ENCODE peak calls at places on chromosome 13, in nine cellular contexts. I is thoracic aorta, D is ovary, M is body of pancreas, N is AG04450, R is upper lobe of left lung, W is GM23338, J is cardiac muscle cell, T is stomach. P is an unnamed sample. For H3K27me3, the result is how much of the 10 kb centered on the place peaks cover.

GRCh38 chr13:33931397-33931987 is 113.5 kb downstream of the RFC3 start:
- DNase-seq in D (no peak), R (no peak), I (no peak), N (no peak), W (peak), T (no peak), M (peak), J (peak), P (no peak)

GRCh38 chr13:77872995-77873394 is 45.6 kb downstream of the EDNRB start:
- DNase-seq in W (no peak), D (no peak), T (no peak), I (no peak), N (no peak), R (no peak), J (no peak), M (no peak), P (no peak)

GRCh38 chr13:24675806-24676570 is 4.2 kb upstream of the ATP12A start:
- DNase-seq in R (no peak), M (no peak), D (no peak), I (no peak), J (no peak), N (no peak), W (no peak), T (no peak), P (no peak)

GRCh38 chr13:76837811-76838210 is 48.4 kb downstream of the KCTD12 start:
- DNase-seq in D (no peak), N (no peak), J (no peak), I (no peak), R (no peak), M (no peak), W (no peak), T (no peak), P (no peak)

GRCh38 chr13:105598551-105598950 is 936.9 kb downstream of the EFNB2 start:
- DNase-seq in M (no peak), R (no peak), W (no peak), N (no peak), J (no peak), T (no peak), I (no peak), D (no peak), P (no peak)

GRCh38 chr13:66660013-66660804 is 569.9 kb downstream of the PCDH9 start:
- DNase-seq in M (no peak), N (no peak), R (no peak), J (no peak), D (no peak), W (no peak), I (no peak), T (no peak), P (no peak)

GRCh38 chr13:31207630-31208549 is 8.1 kb downstream of the B3GLCT start:
- DNase-seq in D (peak), I (no peak), M (no peak), N (peak), R (peak), W (no peak), T (no peak), J (no peak), P (no peak)

GRCh38 chr13:104043184-104043583 is 977.0 kb upstream of the SLC10A2 start:
- DNase-seq in N (no peak), W (no peak), I (no peak), J (no peak), R (no peak), M (no peak), T (no peak), D (no peak), P (no peak)

GRCh38 chr13:113140677-113141590 is 17.5 kb upstream of the PROZ start:
- DNase-seq in D (no peak), M (no peak), I (no peak), R (peak), N (no peak), J (no peak), T (peak), W (no peak), P (peak)

GRCh38 chr13:64648293-64648692 is 2581.8 kb downstream of the PCDH9 start:
- DNase-seq in R (no peak), D (no peak), J (no peak), I (no peak), M (no peak), T (no peak), W (no peak), N (no peak), P (no peak)

GRCh38 chr13:108561152-108561551 is 68.3 kb upstream of the MYO16 start:
- DNase-seq in R (no peak), I (no peak), N (no peak), T (no peak), D (no peak), M (peak), J (no peak), W (no peak), P (no peak)

GRCh38 chr13:45446181-45446580 is 18.6 kb upstream of the COG3 start:
- DNase-seq in R (no peak), N (no peak), I (no peak), M (no peak), D (no peak), W (no peak), J (no peak), T (no peak), P (no peak)

GRCh38 chr13:30376426-30377311 is 45.6 kb upstream of the UBE2L5 start:
- DNase-seq in D (no peak), W (peak), J (peak), I (no peak), T (peak), M (no peak), N (no peak), R (peak), P (no peak)

GRCh38 chr13:59641758-59642157 is 522.0 kb downstream of the DIAPH3 start:
- DNase-seq in J (no peak), I (no peak), D (no peak), R (no peak), M (no peak), N (no peak), W (no peak), T (no peak), P (no peak)

GRCh38 chr13:33388254-33388998 is 102.9 kb upstream of the STARD13 start:
- DNase-seq in I (no peak), W (no peak), N (no peak), M (no peak), T (peak), D (no peak), R (no peak), J (peak), P (no peak)

GRCh38 chr13:41058229-41059070 is 2.9 kb upstream of the WBP4 start:
- DNase-seq in R (no peak), J (peak), D (no peak), W (no peak), M (peak), N (no peak), I (no peak), T (no peak), P (no peak)

GRCh38 chr13:40149611-40150283 is 494.3 kb downstream of the COG6 start:
- DNase-seq in J (no peak), N (peak), T (no peak), I (peak), D (peak), M (no peak), R (peak), W (no peak), P (peak)

GRCh38 chr13:52405369-52405766 is 604 bp downstream of the THSD1 start:
- DNase-seq in T (no peak), R (no peak), J (no peak), M (no peak), I (no peak), D (no peak), N (no peak), W (peak), P (no peak)

GRCh38 chr13:53250272-53250875 is 221.8 kb downstream of the OLFM4 start:
- DNase-seq in N (peak), I (no peak), R (no peak), T (no peak), W (peak), D (no peak), M (peak), J (peak), P (no peak)

GRCh38 chr13:51435002-51435578 is 17.7 kb downstream of the INTS6 start:
- DNase-seq in M (no peak), W (peak), T (no peak), D (no peak), J (peak), N (no peak), I (no peak), R (no peak), P (no peak)

GRCh38 chr13:49113526-49114286 is 106.4 kb upstream of the MLNR start:
- DNase-seq in R (no peak), I (no peak), M (no peak), T (no peak), D (no peak), W (no peak), N (peak), J (no peak), P (no peak)

GRCh38 chr13:69793803-69794453 is 313.7 kb upstream of the ATXN8OS start:
- DNase-seq in M (no peak), T (no peak), I (no peak), W (peak), N (no peak), R (no peak), J (no peak), D (no peak), P (no peak)

GRCh38 chr13:84962141-84962750 is 837.0 kb downstream of the SLITRK6 start:
- DNase-seq in N (no peak), W (no peak), D (no peak), R (no peak), T (no peak), M (no peak), I (no peak), J (no peak), P (no peak)

GRCh38 chr13:66635526-66635925 is 594.6 kb downstream of the PCDH9 start:
- DNase-seq in N (peak), M (no peak), T (no peak), J (no peak), I (no peak), W (no peak), D (no peak), R (no peak), P (no peak)

GRCh38 chr13:52646967-52647366 is 4.7 kb downstream of the HNRNPA1L2 start:
- DNase-seq in J (no peak), T (no peak), R (no peak), W (no peak), D (no peak), N (no peak), M (no peak), I (no peak), P (no peak)

DNA sequence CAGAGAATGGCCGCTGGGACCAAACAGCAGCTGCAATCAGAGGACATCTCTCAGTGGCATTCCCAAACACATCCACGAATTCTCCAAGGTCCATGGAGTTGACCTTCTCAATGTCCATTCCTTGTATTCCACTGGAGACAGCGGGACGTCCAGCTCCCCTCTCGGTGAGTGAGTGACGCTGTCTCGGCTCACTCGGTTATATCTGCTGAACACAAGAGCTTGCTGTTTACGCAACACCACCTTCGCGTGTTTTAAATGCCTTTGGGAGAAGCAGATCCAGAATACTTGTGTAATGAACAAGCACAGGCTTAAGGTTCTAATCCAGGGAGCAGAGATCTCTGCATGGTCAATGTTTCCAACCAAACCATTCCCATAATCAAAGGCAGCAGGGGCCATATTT is at the start of gene URAD:
- DNase-seq in J (no peak), D (no peak), T (no peak), R (peak), I (no peak), N (no peak), W (no peak), M (no peak), P (peak)
- H3K27me3 ChIP-seq in J (half or more), D (under half), T (half or more), R (under half), I (under half), N (under half), W (under half), M (under half), P (under half)

DNA sequence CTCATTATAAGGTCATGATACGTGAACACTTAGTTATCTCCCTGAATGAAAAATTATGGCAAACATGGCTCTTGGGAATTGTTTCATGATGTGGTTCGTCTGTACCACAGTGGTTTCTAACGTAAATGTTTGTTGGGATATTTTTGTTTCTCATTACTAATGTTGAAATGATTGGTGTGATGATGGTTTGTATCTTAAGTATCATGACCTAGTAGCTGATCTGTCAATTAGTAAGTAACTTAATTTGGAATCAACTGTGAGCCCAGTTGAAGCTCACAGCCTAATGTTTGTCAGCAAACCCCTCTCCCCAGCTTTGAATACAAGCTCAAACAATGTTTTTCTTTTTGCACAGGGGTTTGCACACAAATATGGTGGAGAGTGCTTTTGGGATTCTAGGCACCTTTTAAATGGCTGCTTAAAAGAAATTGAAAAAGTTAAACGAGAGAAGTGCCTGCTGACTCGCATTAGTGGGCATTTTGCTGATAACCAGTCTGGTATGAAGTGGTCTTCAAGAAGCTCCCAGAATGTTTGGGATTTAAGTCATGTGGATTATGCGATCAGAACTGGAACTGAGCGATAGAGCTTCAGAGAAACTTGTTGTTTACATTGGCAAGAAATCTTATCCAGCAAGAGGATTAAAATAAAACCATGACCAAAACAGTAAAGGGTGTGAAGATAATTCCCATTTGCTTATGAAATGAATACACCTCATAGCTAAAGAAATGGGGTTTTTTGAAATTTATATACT is 68.2 kb downstream of the LMO7 start:
- DNase-seq in N (peak), J (peak), W (no peak), T (no peak), I (no peak), R (no peak), D (no peak), M (no peak), P (no peak)
- H3K4me3 ChIP-seq in N (no peak), J (no peak), W (no peak), T (no peak), I (no peak), R (no peak), D (no peak), M (no peak), P (no peak)

GRCh38 chr13:110826861-110827672 is 87.8 kb downstream of the ANKRD10 start:
- DNase-seq in I (no peak), N (no peak), J (no peak), D (no peak), T (peak), W (no peak), R (no peak), M (peak), P (no peak)
- H3K27ac ChIP-seq in I (no peak), N (no peak), J (no peak), D (no peak), T (no peak), W (no peak), R (no peak), M (no peak), P (no peak)

DNA sequence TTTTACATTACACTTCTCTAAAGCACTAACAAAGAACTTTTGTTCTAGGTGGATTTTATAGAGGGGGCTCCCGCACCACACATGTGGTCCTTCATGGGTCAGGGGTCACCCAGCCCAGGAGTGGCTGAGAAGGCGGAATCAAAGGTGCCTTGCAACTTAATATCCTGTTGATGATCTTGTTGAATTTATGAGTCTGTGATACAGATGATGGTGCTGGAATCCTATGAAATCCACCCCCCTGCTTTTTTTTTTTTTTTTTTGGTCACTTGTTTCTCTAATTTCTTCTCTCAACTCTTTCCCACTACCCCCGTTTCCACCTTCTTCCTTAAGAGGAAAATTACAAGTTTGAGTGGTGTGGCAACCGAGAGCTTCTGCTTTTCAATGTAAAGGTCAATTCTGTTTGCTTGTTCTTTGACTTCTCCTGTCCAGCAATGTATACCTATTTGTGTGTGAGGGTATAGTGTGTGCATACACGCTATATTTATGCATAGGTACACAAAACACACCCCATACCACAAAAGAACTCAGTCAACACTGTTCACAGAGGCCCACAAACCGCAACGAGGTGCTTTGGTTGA is 4.2 kb upstream of the ZIC2 start:
- DNase-seq in D (no peak), W (no peak), J (no peak), I (no peak), N (no peak), R (no peak), M (no peak), T (no peak), P (no peak)
- H3K27me3 ChIP-seq in D (under half), W (half or more), J (half or more), I (half or more), N (half or more), R (under half), M (under half), T (half or more), P (under half)

GRCh38 chr13:95349267-95349666 is 48.0 kb upstream of the ABCC4 start:
- DNase-seq in I (no peak), J (no peak), M (no peak), W (no peak), D (no peak), N (no peak), R (no peak), T (no peak), P (no peak)

GRCh38 chr13:95355491-95355890 is 54.2 kb upstream of the ABCC4 start:
- DNase-seq in T (no peak), M (no peak), J (no peak), R (no peak), W (no peak), D (no peak), N (peak), I (no peak), P (no peak)

GRCh38 chr13:95354156-95354555 is 52.9 kb upstream of the ABCC4 start:
- DNase-seq in N (no peak), T (no peak), R (no peak), D (no peak), J (no peak), W (no peak), I (no peak), M (no peak), P (no peak)

GRCh38 chr13:95354680-95355487 is 53.6 kb upstream of the ABCC4 start:
- DNase-seq in R (peak), D (no peak), W (no peak), I (no peak), J (no peak), M (peak), T (peak), N (no peak), P (no peak)

DNA sequence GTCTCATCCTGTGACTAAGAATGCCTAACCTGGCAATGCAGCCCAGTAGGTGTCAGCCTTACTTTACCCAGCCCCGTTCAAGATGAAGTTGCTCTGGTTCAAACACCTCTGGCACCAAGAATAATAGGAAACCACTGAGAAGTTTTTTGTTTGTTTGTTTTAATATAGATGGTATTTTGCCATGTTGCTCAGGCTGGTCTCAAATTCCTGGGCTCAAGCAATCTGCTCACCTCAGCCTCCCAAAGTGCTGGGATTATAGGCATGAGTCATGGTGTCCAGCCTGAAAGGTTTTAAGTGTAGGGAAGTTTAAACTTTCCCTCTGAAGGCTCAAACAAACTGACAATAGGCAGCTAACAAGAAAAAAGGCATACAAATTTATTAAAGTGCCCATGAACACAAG is 51.2 kb upstream of the ABCC4 start:
- DNase-seq in D (no peak), W (no peak), R (no peak), I (no peak), N (no peak), T (no peak), M (no peak), J (no peak), P (no peak)
- H3K4me3 ChIP-seq in D (no peak), W (no peak), R (no peak), I (no peak), N (no peak), T (no peak), M (no peak), J (no peak), P (no peak)

DNA sequence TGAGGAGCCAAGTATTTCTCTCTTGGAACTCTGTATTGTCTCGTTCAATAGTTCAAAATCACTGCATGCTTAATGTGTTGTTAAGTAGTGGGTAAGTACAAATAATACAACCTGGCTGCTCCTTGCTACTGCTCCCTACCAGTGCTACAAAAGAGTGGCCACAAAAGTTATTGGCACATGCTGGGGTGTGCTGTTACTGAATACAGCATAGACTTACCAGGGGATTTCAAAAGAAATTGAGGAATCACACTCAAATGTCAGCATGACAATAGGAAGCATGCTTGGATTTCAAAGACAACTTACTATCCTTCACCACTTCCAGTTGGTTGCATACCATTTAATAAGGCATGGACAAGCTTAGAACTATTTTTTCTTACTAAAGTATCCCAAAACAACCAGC is 1041.3 kb upstream of the SPRY2 start:
- DNase-seq in W (peak), R (no peak), T (no peak), J (no peak), M (no peak), I (no peak), D (no peak), N (no peak), P (no peak)
- H3K27ac ChIP-seq in W (no peak), R (no peak), T (no peak), J (no peak), M (no peak), I (no peak), D (no peak), N (no peak), P (no peak)

GRCh38 chr13:102569488-102569887 is 27.3 kb upstream of the TPP2 start:
- DNase-seq in T (no peak), M (no peak), D (no peak), J (no peak), R (no peak), N (no peak), W (no peak), I (no peak), P (no peak)

GRCh38 chr13:102564564-102564963 is 32.2 kb upstream of the TPP2 start:
- DNase-seq in N (no peak), D (no peak), M (no peak), W (no peak), J (no peak), T (no peak), I (no peak), R (no peak), P (no peak)

GRCh38 chr13:102566513-102566912 is 30.3 kb upstream of the TPP2 start:
- DNase-seq in D (no peak), M (no peak), R (no peak), W (no peak), J (no peak), T (no peak), I (no peak), N (no peak), P (no peak)

GRCh38 chr13:102571075-102571474 is 25.7 kb upstream of the TPP2 start:
- DNase-seq in D (no peak), I (no peak), W (peak), N (no peak), J (peak), T (no peak), M (no peak), R (no peak), P (no peak)

DNA sequence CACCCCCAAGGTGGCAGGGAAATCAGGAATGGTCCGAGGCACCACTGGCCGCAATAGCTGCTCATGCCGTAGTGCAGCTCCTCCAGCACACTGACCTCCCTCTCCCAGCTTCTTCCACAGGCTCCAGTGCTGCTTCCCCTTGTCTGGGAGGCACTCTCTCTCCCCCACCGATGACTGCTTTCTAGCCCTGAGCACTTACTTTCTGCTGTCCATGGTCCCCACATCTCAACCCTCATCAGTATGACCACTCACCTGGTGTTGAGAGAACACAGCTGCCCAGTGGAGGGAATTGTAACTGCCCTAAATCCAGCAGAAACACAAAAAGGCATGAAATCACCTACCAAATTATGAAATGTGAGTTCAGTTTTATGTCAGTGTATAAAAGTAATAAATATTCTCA is 28.9 kb upstream of the TPP2 start:
- DNase-seq in J (peak), N (no peak), W (peak), T (no peak), I (no peak), D (no peak), M (no peak), R (no peak), P (no peak)
- H3K27me3 ChIP-seq in J (under half), N (under half), W (under half), T (under half), I (under half), D (under half), M (under half), R (under half), P (under half)